ENCODE peak calls at places on chromosomes 13 and 19, in eight cellular contexts. L is breast epithelium; Z is naive thymus-derived CD4-positive, alpha-beta T cell; E is SK-N-SH; M is body of pancreas; O is neural progenitor cell; J is IMR-90; K is left ventricle myocardium inferior. R is an unnamed sample.

GRCh38 chr19:56111601-56112312 is 9.3 kb downstream of the ZNF787 start:
- DNase-seq in M (no peak), L (no peak), Z (peak; percentile 48), J (no peak), O (peak; percentile 37), K (peak; percentile 53), E (peak; percentile 33), R (peak; percentile 71)

GRCh38 chr13:34926513-34926912 is 15.6 kb upstream of the NBEA start:
- DNase-seq in O (peak; percentile 61), E (no peak), L (no peak), K (no peak), J (peak; percentile 47), M (no peak), Z (no peak), R (no peak)

GRCh38 chr19:33241091-33241529 is 15.5 kb upstream of the SLC7A10 start:
- DNase-seq in E (no peak), J (no peak), M (no peak), K (no peak), O (no peak), L (no peak), Z (no peak), R (no peak)

GRCh38 chr13:41505209-41505835 is 48.0 kb downstream of the RGCC start:
- DNase-seq in O (no peak), K (no peak), E (no peak), Z (no peak), J (peak; percentile 96), L (no peak), M (no peak), R (no peak)

GRCh38 chr19:12794196-12794921 is 3.1 kb downstream of the JUNB start:
- DNase-seq in E (no peak), Z (no peak), M (no peak), K (no peak), L (no peak), O (no peak), J (peak; percentile 62), R (peak; percentile 15)

GRCh38 chr19:54209058-54209747 is 8.5 kb downstream of the RPS9 start:
- DNase-seq in Z (no peak), J (no peak), O (no peak), L (no peak), K (no peak), M (peak; percentile 37), E (peak; percentile 62), R (peak; percentile 76)

GRCh38 chr13:112702341-112702982 is 12.6 kb downstream of the ATP11A start:
- DNase-seq in K (no peak), Z (no peak), E (no peak), O (no peak), J (no peak), M (peak; percentile 8), L (no peak), R (peak; percentile 74)

GRCh38 chr13:98842858-98843481 is 90.5 kb upstream of the SLC15A1 start:
- DNase-seq in O (peak; percentile 86), K (peak; percentile 48), L (no peak), J (peak; percentile 80), M (peak; percentile 77), E (peak; percentile 72), Z (peak; percentile 48), R (peak; percentile 57)

GRCh38 chr19:53055117-53055516 is 10.6 kb downstream of the ERVV-2 start:
- DNase-seq in M (no peak), L (no peak), O (no peak), E (no peak), Z (no peak), K (no peak), J (peak; percentile 21), R (no peak)

GRCh38 chr19:5809053-5809452 is 4.2 kb downstream of the NRTN start:
- DNase-seq in M (no peak), J (no peak), L (no peak), E (no peak), K (no peak), Z (no peak), O (no peak), R (no peak)

GRCh38 chr13:25300861-25301346 is 521 bp upstream of the NUP58 start:
- DNase-seq in K (peak; percentile 24), E (peak; percentile 66), M (peak; percentile 22), O (peak; percentile 5), J (no peak), Z (no peak), L (no peak), R (peak; percentile 37)

GRCh38 chr13:52827839-52828238 is 20.6 kb downstream of the PCDH8 start:
- DNase-seq in J (no peak), O (no peak), M (no peak), Z (no peak), E (peak; percentile 88), L (no peak), K (no peak), R (no peak)

GRCh38 chr13:51000576-51001260 is 91.1 kb downstream of the RNASEH2B start:
- DNase-seq in O (no peak), J (peak; percentile 42), L (peak; percentile 67), M (no peak), K (peak; percentile 54), Z (no peak), E (no peak), R (peak; percentile 23)

GRCh38 chr13:49436890-49437289 is 7.0 kb downstream of the CAB39L start:
- DNase-seq in K (peak; percentile 25), J (peak; percentile 73), O (no peak), E (no peak), M (no peak), Z (peak; percentile 27), L (no peak), R (no peak)

GRCh38 chr19:54478677-54479266 is 5.7 kb upstream of the CDC42EP5 start:
- DNase-seq in Z (no peak), J (peak; percentile 49), M (peak; percentile 22), K (no peak), L (no peak), E (peak; percentile 57), O (peak; percentile 93), R (peak; percentile 81)

GRCh38 chr19:13797870-13798269 is 2.6 kb downstream of the ZSWIM4 start:
- DNase-seq in Z (no peak), K (no peak), J (peak; percentile 71), E (no peak), M (no peak), L (peak; percentile 77), O (no peak), R (no peak)

GRCh38 chr19:18649371-18650047 is 12.7 kb downstream of the KLHL26 start:
- DNase-seq in O (peak; percentile 46), J (peak; percentile 70), L (no peak), E (no peak), K (peak; percentile 86), Z (no peak), M (no peak), R (peak; percentile 66)
- H3K4me3 ChIP-seq in O (no peak overlapping the region), J (no peak overlapping the region), L (peak overlapping the region; percentile 57), E (no peak overlapping the region), K (peak overlapping the region; percentile 52), Z (no peak overlapping the region), M (no peak overlapping the region), R (no peak overlapping the region)

DNA sequence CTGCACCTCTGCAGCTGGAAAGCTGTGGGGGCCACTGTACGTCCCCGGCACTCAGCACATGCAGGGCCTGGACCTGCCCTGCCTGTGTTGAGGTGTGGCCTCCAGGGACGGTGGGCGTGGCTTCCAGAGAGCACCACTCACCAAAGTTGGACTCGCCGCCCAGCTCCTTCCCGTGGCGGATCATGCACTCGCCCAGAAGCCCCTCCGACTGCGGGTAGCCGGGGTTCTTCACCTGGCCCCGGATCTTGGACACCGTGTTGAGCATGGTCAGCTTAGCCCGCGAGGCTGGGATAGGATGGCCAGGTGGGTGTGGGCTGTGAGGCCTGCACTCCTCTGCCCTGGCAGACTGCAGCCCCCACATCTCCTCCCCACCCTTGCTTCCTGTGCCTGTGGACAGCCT is 22.0 kb downstream of the MPND start:
- DNase-seq in O (no peak), L (no peak), E (no peak), Z (no peak), J (no peak), M (no peak), K (no peak), R (peak; percentile 66)
- H3K36me3 ChIP-seq in O (no peaks in the 10 kb centered on the region), L (no peaks in the 10 kb centered on the region), E (no peaks in the 10 kb centered on the region), Z (no peaks in the 10 kb centered on the region), J (peaks cover 54% of the 10 kb centered on the region), M (peaks cover 23% of the 10 kb centered on the region), K (peaks cover 59% of the 10 kb centered on the region), R (peaks cover 5% of the 10 kb centered on the region)

DNA sequence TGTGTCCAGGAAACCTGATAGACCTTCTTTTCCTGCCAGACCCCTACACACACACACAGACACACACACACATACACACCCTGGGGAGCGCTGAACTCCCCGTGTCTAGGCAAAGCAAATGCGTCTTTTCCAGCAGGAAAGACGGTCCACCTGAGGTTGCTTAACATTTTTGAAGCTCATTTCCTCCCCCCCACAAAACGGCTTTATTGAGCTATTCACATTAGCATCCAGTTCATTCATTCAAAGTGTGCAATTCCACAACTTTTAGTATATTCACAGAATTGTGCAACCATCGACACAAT is 3.4 kb downstream of the GSX1 start:
- DNase-seq in Z (no peak), M (no peak), E (no peak), L (no peak), J (no peak), O (no peak), K (no peak), R (no peak)
- H3K27me3 ChIP-seq in Z (peaks cover 10% of the 10 kb centered on the region), M (no peaks in the 10 kb centered on the region), E (peaks cover 91% of the 10 kb centered on the region), L (peaks cover 100% of the 10 kb centered on the region), J (peaks cover 76% of the 10 kb centered on the region), O (peaks cover 100% of the 10 kb centered on the region), K (peaks cover 100% of the 10 kb centered on the region), R (peaks cover 100% of the 10 kb centered on the region)

GRCh38 chr13:106350208-106350607 is 185.3 kb downstream of the EFNB2 start:
- DNase-seq in O (no peak), M (no peak), E (no peak), K (no peak), J (no peak), L (no peak), Z (no peak), R (no peak)
- H3K4me3 ChIP-seq in O (no peak overlapping the region), M (no peak overlapping the region), E (no peak overlapping the region), K (no peak overlapping the region), J (no peak overlapping the region), L (no peak overlapping the region), Z (no peak overlapping the region), R (no peak overlapping the region)

GRCh38 chr19:18833141-18833476 is 1.4 kb downstream of the UPF1 start:
- DNase-seq in O (no peak), J (no peak), K (no peak), E (no peak), L (no peak), Z (no peak), M (no peak), R (no peak)

GRCh38 chr19:18833849-18834643 is 2.3 kb downstream of the UPF1 start:
- DNase-seq in L (no peak), Z (no peak), J (no peak), E (no peak), K (no peak), M (no peak), O (peak; percentile 71), R (peak; percentile 41)

GRCh38 chr19:18831524-18832330 is at the start of gene UPF1:
- DNase-seq in E (peak; percentile 97), L (peak; percentile 83), Z (peak; percentile 96), J (peak; percentile 88), M (peak; percentile 91), O (peak; percentile 98), K (peak; percentile 95), R (peak; percentile 98)

GRCh38 chr19:18832331-18833140 is 777 bp downstream of the UPF1 start:
- DNase-seq in Z (no peak), L (no peak), E (peak; percentile 71), K (no peak), J (no peak), M (no peak), O (peak; percentile 65), R (peak; percentile 85)

DNA sequence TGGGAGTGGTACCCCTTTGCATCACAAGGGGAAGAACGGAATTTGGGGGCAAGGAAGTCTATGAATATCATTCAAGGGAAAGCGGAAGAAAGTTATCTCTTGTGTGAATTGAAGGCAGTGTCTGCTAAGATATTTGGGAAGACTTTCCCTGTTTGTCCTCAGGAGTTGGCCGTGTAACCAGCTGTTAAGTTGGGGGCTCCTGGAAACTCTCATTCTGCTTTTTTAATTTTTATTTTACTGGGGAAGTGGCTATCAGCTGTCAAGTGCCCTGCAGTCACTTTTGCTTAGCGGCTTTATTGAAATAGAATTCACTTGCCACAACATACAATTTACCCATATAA is 2.9 kb downstream of the UPF1 start:
- DNase-seq in E (no peak), O (no peak), J (no peak), Z (no peak), K (no peak), L (no peak), M (no peak), R (no peak)
- H3K36me3 ChIP-seq in E (peaks cover 5% of the 10 kb centered on the region), O (no peaks in the 10 kb centered on the region), J (peaks cover 12% of the 10 kb centered on the region), Z (no peaks in the 10 kb centered on the region), K (peaks cover 9% of the 10 kb centered on the region), L (no peaks in the 10 kb centered on the region), M (no peaks in the 10 kb centered on the region), R (peaks cover 4% of the 10 kb centered on the region)

R was measured in H7.